ENCODE peak calls at places on chromosomes 5 and 9, in four cellular contexts. R is GM12878, T is K562, K is HepG2. B is an unnamed sample.
A peak's percentile ranks its signal among the peaks of the same experiment; 100 is the strongest.

GRCh38 chr9:107105784-107106183 is 177.3 kb upstream of the RAD23B start:
- DNase-seq in R (no peak), T (no peak), K (no peak), B (no peak)

GRCh38 chr5:170491479-170491878 is 12.3 kb upstream of the KCNIP1 start:
- DNase-seq in R (no peak), T (no peak), K (no peak), B (no peak)

GRCh38 chr5:120517607-120518252 is 53.6 kb downstream of the PRR16 start:
- DNase-seq in R (no peak), T (no peak), K (no peak), B (no peak)

GRCh38 chr5:1298067-1298551 is 3.2 kb upstream of the TERT start:
- DNase-seq in R (no peak), T (no peak), K (no peak), B (no peak)

GRCh38 chr5:67774153-67774552 is 441.4 kb upstream of the PIK3R1 start:
- DNase-seq in R (no peak), T (no peak), K (peak; percentile 68), B (no peak)

GRCh38 chr9:94696545-94696944 is 30.0 kb upstream of the AOPEP start:
- DNase-seq in R (no peak), T (no peak), K (no peak), B (no peak)

GRCh38 chr5:157710887-157711286 is 20.3 kb upstream of the THG1L start:
- DNase-seq in R (no peak), T (no peak), K (no peak), B (no peak)

GRCh38 chr9:133524146-133524545 is 613 bp downstream of the MYMK start:
- DNase-seq in R (no peak), T (no peak), K (no peak), B (no peak)

GRCh38 chr9:107749787-107750444 is 260.3 kb upstream of the KLF4 start:
- DNase-seq in R (no peak), T (peak; percentile 45), K (peak; percentile 5), B (peak; percentile 15)

GRCh38 chr5:151708126-151708525 is 21.4 kb upstream of the SPARC start:
- DNase-seq in R (no peak), T (no peak), K (peak; percentile 25), B (no peak)

GRCh38 chr5:68725905-68726683 is 367.7 kb upstream of the SLC30A5 start:
- DNase-seq in R (no peak), T (no peak), K (no peak), B (no peak)

GRCh38 chr9:136138566-136138965 is 19.9 kb upstream of the TMEM250 start:
- DNase-seq in R (no peak), T (peak; percentile 81), K (peak; percentile 44), B (peak; percentile 67)

GRCh38 chr9:136806067-136806466 is 1.7 kb upstream of the RABL6 start:
- DNase-seq in R (no peak), T (no peak), K (no peak), B (no peak)

GRCh38 chr9:36401179-36401740 is 1.2 kb upstream of the RNF38 start:
- DNase-seq in R (peak; percentile 19), T (peak; percentile 86), K (peak; percentile 48), B (peak; percentile 87)

GRCh38 chr5:109200221-109200620 is 209.6 kb downstream of the PJA2 start:
- DNase-seq in R (no peak), T (no peak), K (no peak), B (no peak)

GRCh38 chr9:8649157-8649556 is 849.6 kb upstream of the DMAC1 start:
- DNase-seq in R (peak; percentile 19), T (no peak), K (no peak), B (no peak)

GRCh38 chr5:175465282-175465681 is 13.1 kb upstream of the SFXN1 start:
- DNase-seq in R (no peak), T (no peak), K (no peak), B (no peak)

GRCh38 chr5:150058480-150059126 is 27.8 kb downstream of the CSF1R start:
- DNase-seq in R (no peak), T (peak; percentile 66), K (no peak), B (no peak)

GRCh38 chr5:56148453-56148971 is 84.6 kb downstream of the ANKRD55 start:
- DNase-seq in R (peak; percentile 96), T (no peak), K (no peak), B (no peak)

GRCh38 chr5:152329191-152329590 is 75.9 kb downstream of the NMUR2 start:
- DNase-seq in R (no peak), T (no peak), K (no peak), B (no peak)

GRCh38 chr9:115042781-115043509 is 75.0 kb downstream of the TNC start:
- DNase-seq in R (peak; percentile 5), T (no peak), K (no peak), B (no peak)

GRCh38 chr5:74693176-74693575 is 8.1 kb downstream of the HEXB start:
- DNase-seq in R (no peak), T (no peak), K (no peak), B (no peak)

GRCh38 chr5:6483880-6484382 is 35.3 kb downstream of the UBE2QL1 start:
- DNase-seq in R (peak; percentile 96), T (no peak), K (no peak), B (no peak)

GRCh38 chr9:134283111-134283515 is 43.1 kb upstream of the RXRA start:
- DNase-seq in R (no peak), T (no peak), K (no peak), B (no peak)

GRCh38 chr9:34500623-34501267 is 22.0 kb downstream of the ENHO start:
- DNase-seq in R (no peak), T (peak; percentile 64), K (peak; percentile 18), B (peak; percentile 81)

GRCh38 chr5:52811067-52811749 is 23.5 kb downstream of the ITGA1 start:
- DNase-seq in R (no peak), T (no peak), K (no peak), B (no peak)

GRCh38 chr9:130331573-130331972 is 66.0 kb downstream of the HMCN2 start:
- DNase-seq in R (no peak), T (no peak), K (no peak), B (no peak)

GRCh38 chr5:102867999-102868662 is 113.0 kb downstream of the PAM start:
- DNase-seq in R (no peak), T (no peak), K (no peak), B (no peak)

GRCh38 chr5:153659337-153659736 is 168.9 kb downstream of the GRIA1 start:
- DNase-seq in R (no peak), T (no peak), K (no peak), B (no peak)

GRCh38 chr9:130782883-130783537 is 52.0 kb upstream of the ABL1 start:
- DNase-seq in R (no peak), T (no peak), K (no peak), B (no peak)

GRCh38 chr9:37988041-37988440 is 81.0 kb downstream of the SHB start:
- DNase-seq in R (no peak), T (no peak), K (no peak), B (no peak)

GRCh38 chr9:120366646-120367019 is 213.3 kb downstream of the CDK5RAP2 start:
- DNase-seq in R (no peak), T (no peak), K (peak; percentile 88), B (no peak)

GRCh38 chr9:104009853-104010252 is 84.3 kb upstream of the SMC2 start:
- DNase-seq in R (no peak), T (no peak), K (no peak), B (no peak)

GRCh38 chr5:43389679-43390329 is 22.4 kb downstream of the CCL28 start:
- DNase-seq in R (peak; percentile 40), T (peak; percentile 87), K (peak; percentile 87), B (peak; percentile 72)

GRCh38 chr9:120267929-120268328 is 312.0 kb downstream of the CDK5RAP2 start:
- DNase-seq in R (no peak), T (no peak), K (no peak), B (no peak)

GRCh38 chr5:157748740-157749461 is 5.4 kb downstream of the LSM11 start:
- DNase-seq in R (no peak), T (peak; percentile 9), K (no peak), B (no peak)

GRCh38 chr5:67014191-67014590 is 182.4 kb downstream of the CD180 start:
- DNase-seq in R (no peak), T (no peak), K (no peak), B (no peak)

GRCh38 chr5:80255425-80255751 is 460 bp downstream of the SERINC5 start:
- DNase-seq in R (no peak), T (peak; percentile 70), K (no peak), B (peak; percentile 67)

GRCh38 chr5:138243794-138244193 is 30.6 kb downstream of the GFRA3 start:
- DNase-seq in R (no peak), T (no peak), K (no peak), B (no peak)
- TF ChIP-seq TARDBP in R (no peak), T (no peak), K (no peak), B (no peak)

GRCh38 chr9:22415941-22416691 is 30.5 kb upstream of the DMRTA1 start:
- DNase-seq in R (no peak), T (no peak), K (no peak), B (no peak)

GRCh38 chr9:22413884-22414283 is 32.7 kb upstream of the DMRTA1 start:
- DNase-seq in R (no peak), T (no peak), K (no peak), B (no peak)

GRCh38 chr9:22416692-22417060 is 29.9 kb upstream of the DMRTA1 start:
- DNase-seq in R (no peak), T (no peak), K (no peak), B (no peak)
- TF ChIP-seq TARDBP in R (no peak), T (no peak), K (no peak), B (no peak)

GRCh38 chr9:128435611-128436010 is 15.0 kb downstream of the CERCAM start:
- DNase-seq in R (no peak), T (no peak), K (no peak), B (no peak)

GRCh38 chr9:128442150-128442549 is 13.7 kb upstream of the ODF2 start:
- DNase-seq in R (no peak), T (no peak), K (no peak), B (no peak)

GRCh38 chr9:128434340-128434739 is 13.7 kb downstream of the CERCAM start:
- DNase-seq in R (no peak), T (no peak), K (no peak), B (no peak)

GRCh38 chr9:128438343-128439109 is 17.3 kb upstream of the ODF2 start:
- DNase-seq in R (no peak), T (peak; percentile 86), K (peak; percentile 68), B (peak; percentile 89)

DNA sequence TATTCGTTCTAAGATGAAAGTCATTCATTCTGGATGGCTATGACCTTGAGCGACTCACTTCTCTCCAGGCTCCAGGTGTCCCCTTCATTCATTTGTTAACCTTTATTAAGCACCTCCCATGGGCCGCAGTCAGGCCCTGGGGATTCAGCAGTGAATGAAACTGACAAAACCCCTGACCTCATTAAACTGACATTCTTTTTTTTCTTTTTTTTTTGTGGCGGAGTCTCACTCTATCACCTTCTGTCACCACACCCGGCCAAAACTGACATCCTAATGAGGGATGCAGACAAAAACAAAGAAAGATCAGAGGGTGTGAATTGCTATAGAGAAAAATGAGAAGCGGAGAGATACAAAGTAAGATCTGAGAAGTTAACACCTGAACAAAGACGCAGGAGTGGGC is 16.5 kb upstream of the ODF2 start:
- DNase-seq in R (no peak), T (no peak), K (no peak), B (no peak)
- TF ChIP-seq TARDBP in R (no peak), T (no peak), K (no peak), B (no peak)

GRCh38 chr9:124503713-124504529 is 3.3 kb downstream of the NR5A1 start:
- DNase-seq in R (no peak), T (no peak), K (no peak), B (no peak)

GRCh38 chr9:124505006-124505900 is 1.9 kb downstream of the NR5A1 start:
- DNase-seq in R (no peak), T (no peak), K (no peak), B (no peak)

GRCh38 chr9:124505901-124506346 is 1.3 kb downstream of the NR5A1 start:
- DNase-seq in R (no peak), T (no peak), K (no peak), B (no peak)

GRCh38 chr9:124502711-124503702 is 4.2 kb downstream of the NR5A1 start:
- DNase-seq in R (no peak), T (no peak), K (no peak), B (no peak)

GRCh38 chr9:124504530-124505005 is 2.6 kb downstream of the NR5A1 start:
- DNase-seq in R (no peak), T (peak; percentile 35), K (no peak), B (peak; percentile 35)
- TF ChIP-seq TARDBP in R (no peak), T (no peak), K (no peak), B (no peak)

B was measured in HEK293T.